ENCODE peak calls at places on chromosomes 2 and 18, in nine cellular contexts. One of them, this sample, is unnamed.
A peak's percentile ranks its signal among the peaks of the same experiment; 100 is the strongest.

GRCh38 chr2:233290446-233290845 is 17.2 kb upstream of the SAG start:
- DNase-seq in posterior vena cava: no peak
- DNase-seq in endothelial cell: no peak
- DNase-seq in foreskin keratinocyte: no peak
- DNase-seq in Peyer's patch: no peak
- DNase-seq in right cardiac atrium: no peak
- DNase-seq in body of pancreas: no peak
- DNase-seq in progenitor cell of endocrine pancreas: no peak
- DNase-seq in stimulated activated CD4-positive, alpha-beta T cell treated with anti-CD3 and anti-CD28 coated beads, Interleukin-12 subunit alpha, Interleukin-12 subunit beta, amount 100 ng/mL, for 24 hours: no peak
- DNase-seq in this sample: no peak

GRCh38 chr2:120539937-120540718 is 194.2 kb downstream of the INHBB start:
- DNase-seq in posterior vena cava: peak; percentile 91
- DNase-seq in endothelial cell: no peak
- DNase-seq in foreskin keratinocyte: peak; percentile 70
- DNase-seq in Peyer's patch: no peak
- DNase-seq in right cardiac atrium: peak; percentile 83
- DNase-seq in body of pancreas: peak; percentile 76
- DNase-seq in progenitor cell of endocrine pancreas: no peak
- DNase-seq in stimulated activated CD4-positive, alpha-beta T cell treated with anti-CD3 and anti-CD28 coated beads, Interleukin-12 subunit alpha, Interleukin-12 subunit beta, amount 100 ng/mL, for 24 hours: no peak
- DNase-seq in this sample: peak; percentile 79

GRCh38 chr2:10993001-10993481 is 81.3 kb downstream of the KCNF1 start:
- DNase-seq in posterior vena cava: no peak
- DNase-seq in endothelial cell: no peak
- DNase-seq in foreskin keratinocyte: no peak
- DNase-seq in Peyer's patch: no peak
- DNase-seq in right cardiac atrium: no peak
- DNase-seq in body of pancreas: peak; percentile 17
- DNase-seq in progenitor cell of endocrine pancreas: no peak
- DNase-seq in stimulated activated CD4-positive, alpha-beta T cell treated with anti-CD3 and anti-CD28 coated beads, Interleukin-12 subunit alpha, Interleukin-12 subunit beta, amount 100 ng/mL, for 24 hours: no peak
- DNase-seq in this sample: no peak

GRCh38 chr2:30527411-30527810 is 80.4 kb downstream of the LCLAT1 start:
- DNase-seq in posterior vena cava: no peak
- DNase-seq in endothelial cell: no peak
- DNase-seq in foreskin keratinocyte: no peak
- DNase-seq in Peyer's patch: no peak
- DNase-seq in right cardiac atrium: no peak
- DNase-seq in body of pancreas: no peak
- DNase-seq in progenitor cell of endocrine pancreas: no peak
- DNase-seq in stimulated activated CD4-positive, alpha-beta T cell treated with anti-CD3 and anti-CD28 coated beads, Interleukin-12 subunit alpha, Interleukin-12 subunit beta, amount 100 ng/mL, for 24 hours: no peak
- DNase-seq in this sample: no peak

GRCh38 chr2:176999331-176999730 is 213.3 kb upstream of the HNRNPA3 start:
- DNase-seq in posterior vena cava: no peak
- DNase-seq in endothelial cell: no peak
- DNase-seq in foreskin keratinocyte: no peak
- DNase-seq in Peyer's patch: no peak
- DNase-seq in right cardiac atrium: no peak
- DNase-seq in body of pancreas: no peak
- DNase-seq in progenitor cell of endocrine pancreas: no peak
- DNase-seq in stimulated activated CD4-positive, alpha-beta T cell treated with anti-CD3 and anti-CD28 coated beads, Interleukin-12 subunit alpha, Interleukin-12 subunit beta, amount 100 ng/mL, for 24 hours: no peak
- DNase-seq in this sample: no peak

GRCh38 chr2:133566967-133567645 is 1.2 kb downstream of the NCKAP5 start:
- DNase-seq in posterior vena cava: no peak
- DNase-seq in endothelial cell: no peak
- DNase-seq in foreskin keratinocyte: peak; percentile 71
- DNase-seq in Peyer's patch: peak; percentile 79
- DNase-seq in right cardiac atrium: peak; percentile 78
- DNase-seq in body of pancreas: peak; percentile 9
- DNase-seq in progenitor cell of endocrine pancreas: no peak
- DNase-seq in stimulated activated CD4-positive, alpha-beta T cell treated with anti-CD3 and anti-CD28 coated beads, Interleukin-12 subunit alpha, Interleukin-12 subunit beta, amount 100 ng/mL, for 24 hours: no peak
- DNase-seq in this sample: peak; percentile 76

GRCh38 chr2:43239981-43240761 is 13.8 kb upstream of the ZFP36L2 start:
- DNase-seq in posterior vena cava: no peak
- DNase-seq in endothelial cell: no peak
- DNase-seq in foreskin keratinocyte: no peak
- DNase-seq in Peyer's patch: no peak
- DNase-seq in right cardiac atrium: no peak
- DNase-seq in body of pancreas: no peak
- DNase-seq in progenitor cell of endocrine pancreas: no peak
- DNase-seq in stimulated activated CD4-positive, alpha-beta T cell treated with anti-CD3 and anti-CD28 coated beads, Interleukin-12 subunit alpha, Interleukin-12 subunit beta, amount 100 ng/mL, for 24 hours: no peak
- DNase-seq in this sample: no peak

GRCh38 chr2:118459425-118459824 is 371.2 kb downstream of the INSIG2 start:
- DNase-seq in posterior vena cava: no peak
- DNase-seq in endothelial cell: no peak
- DNase-seq in foreskin keratinocyte: no peak
- DNase-seq in Peyer's patch: no peak
- DNase-seq in right cardiac atrium: no peak
- DNase-seq in body of pancreas: no peak
- DNase-seq in progenitor cell of endocrine pancreas: no peak
- DNase-seq in stimulated activated CD4-positive, alpha-beta T cell treated with anti-CD3 and anti-CD28 coated beads, Interleukin-12 subunit alpha, Interleukin-12 subunit beta, amount 100 ng/mL, for 24 hours: no peak
- DNase-seq in this sample: no peak

GRCh38 chr2:237096911-237097310 is 11.2 kb downstream of the COPS8 start:
- DNase-seq in posterior vena cava: no peak
- DNase-seq in endothelial cell: no peak
- DNase-seq in foreskin keratinocyte: peak; percentile 60
- DNase-seq in Peyer's patch: no peak
- DNase-seq in right cardiac atrium: no peak
- DNase-seq in body of pancreas: no peak
- DNase-seq in progenitor cell of endocrine pancreas: no peak
- DNase-seq in stimulated activated CD4-positive, alpha-beta T cell treated with anti-CD3 and anti-CD28 coated beads, Interleukin-12 subunit alpha, Interleukin-12 subunit beta, amount 100 ng/mL, for 24 hours: no peak
- DNase-seq in this sample: no peak

GRCh38 chr2:201008000-201008829 is 44.8 kb upstream of the ORC2 start:
- DNase-seq in posterior vena cava: no peak
- DNase-seq in endothelial cell: no peak
- DNase-seq in foreskin keratinocyte: no peak
- DNase-seq in Peyer's patch: no peak
- DNase-seq in right cardiac atrium: no peak
- DNase-seq in body of pancreas: no peak
- DNase-seq in progenitor cell of endocrine pancreas: no peak
- DNase-seq in stimulated activated CD4-positive, alpha-beta T cell treated with anti-CD3 and anti-CD28 coated beads, Interleukin-12 subunit alpha, Interleukin-12 subunit beta, amount 100 ng/mL, for 24 hours: no peak
- DNase-seq in this sample: no peak

GRCh38 chr2:223109341-223109740 is 57.4 kb downstream of the KCNE4 start:
- DNase-seq in posterior vena cava: no peak
- DNase-seq in endothelial cell: no peak
- DNase-seq in foreskin keratinocyte: no peak
- DNase-seq in Peyer's patch: no peak
- DNase-seq in right cardiac atrium: no peak
- DNase-seq in body of pancreas: no peak
- DNase-seq in progenitor cell of endocrine pancreas: no peak
- DNase-seq in stimulated activated CD4-positive, alpha-beta T cell treated with anti-CD3 and anti-CD28 coated beads, Interleukin-12 subunit alpha, Interleukin-12 subunit beta, amount 100 ng/mL, for 24 hours: no peak
- DNase-seq in this sample: no peak

GRCh38 chr18:76448262-76449109 is 46.6 kb downstream of the ZNF516 start:
- DNase-seq in posterior vena cava: no peak
- DNase-seq in endothelial cell: no peak
- DNase-seq in foreskin keratinocyte: no peak
- DNase-seq in Peyer's patch: no peak
- DNase-seq in right cardiac atrium: no peak
- DNase-seq in body of pancreas: no peak
- DNase-seq in progenitor cell of endocrine pancreas: no peak
- DNase-seq in stimulated activated CD4-positive, alpha-beta T cell treated with anti-CD3 and anti-CD28 coated beads, Interleukin-12 subunit alpha, Interleukin-12 subunit beta, amount 100 ng/mL, for 24 hours: no peak
- DNase-seq in this sample: no peak

GRCh38 chr2:42101641-42102605 is 54.1 kb downstream of the PKDCC start:
- DNase-seq in posterior vena cava: peak; percentile 86
- DNase-seq in endothelial cell: peak; percentile 32
- DNase-seq in foreskin keratinocyte: peak; percentile 62
- DNase-seq in Peyer's patch: peak; percentile 64
- DNase-seq in right cardiac atrium: peak; percentile 80
- DNase-seq in body of pancreas: peak; percentile 50
- DNase-seq in progenitor cell of endocrine pancreas: no peak
- DNase-seq in stimulated activated CD4-positive, alpha-beta T cell treated with anti-CD3 and anti-CD28 coated beads, Interleukin-12 subunit alpha, Interleukin-12 subunit beta, amount 100 ng/mL, for 24 hours: peak; percentile 77
- DNase-seq in this sample: peak; percentile 72

GRCh38 chr2:120924924-120925323 is 189.3 kb downstream of the GLI2 start:
- DNase-seq in posterior vena cava: no peak
- DNase-seq in endothelial cell: no peak
- DNase-seq in foreskin keratinocyte: no peak
- DNase-seq in Peyer's patch: no peak
- DNase-seq in right cardiac atrium: peak; percentile 38
- DNase-seq in body of pancreas: no peak
- DNase-seq in progenitor cell of endocrine pancreas: no peak
- DNase-seq in stimulated activated CD4-positive, alpha-beta T cell treated with anti-CD3 and anti-CD28 coated beads, Interleukin-12 subunit alpha, Interleukin-12 subunit beta, amount 100 ng/mL, for 24 hours: no peak
- DNase-seq in this sample: no peak

GRCh38 chr2:204272089-204272488 is 273.2 kb upstream of the PARD3B start:
- DNase-seq in posterior vena cava: no peak
- DNase-seq in endothelial cell: no peak
- DNase-seq in foreskin keratinocyte: no peak
- DNase-seq in Peyer's patch: no peak
- DNase-seq in right cardiac atrium: no peak
- DNase-seq in body of pancreas: no peak
- DNase-seq in progenitor cell of endocrine pancreas: no peak
- DNase-seq in stimulated activated CD4-positive, alpha-beta T cell treated with anti-CD3 and anti-CD28 coated beads, Interleukin-12 subunit alpha, Interleukin-12 subunit beta, amount 100 ng/mL, for 24 hours: no peak
- DNase-seq in this sample: no peak

GRCh38 chr2:83042053-83042452 is 1417.0 kb downstream of the SUCLG1 start:
- DNase-seq in posterior vena cava: no peak
- DNase-seq in endothelial cell: no peak
- DNase-seq in foreskin keratinocyte: no peak
- DNase-seq in Peyer's patch: no peak
- DNase-seq in right cardiac atrium: no peak
- DNase-seq in body of pancreas: no peak
- DNase-seq in progenitor cell of endocrine pancreas: no peak
- DNase-seq in stimulated activated CD4-positive, alpha-beta T cell treated with anti-CD3 and anti-CD28 coated beads, Interleukin-12 subunit alpha, Interleukin-12 subunit beta, amount 100 ng/mL, for 24 hours: no peak
- DNase-seq in this sample: no peak

GRCh38 chr2:104318001-104318555 is 535.8 kb upstream of the POU3F3 start:
- DNase-seq in posterior vena cava: no peak
- DNase-seq in endothelial cell: no peak
- DNase-seq in foreskin keratinocyte: no peak
- DNase-seq in Peyer's patch: no peak
- DNase-seq in right cardiac atrium: no peak
- DNase-seq in body of pancreas: no peak
- DNase-seq in progenitor cell of endocrine pancreas: no peak
- DNase-seq in stimulated activated CD4-positive, alpha-beta T cell treated with anti-CD3 and anti-CD28 coated beads, Interleukin-12 subunit alpha, Interleukin-12 subunit beta, amount 100 ng/mL, for 24 hours: no peak
- DNase-seq in this sample: no peak

GRCh38 chr2:177598321-177598922 is 205.8 kb downstream of the AGPS start:
- DNase-seq in posterior vena cava: no peak
- DNase-seq in endothelial cell: no peak
- DNase-seq in foreskin keratinocyte: no peak
- DNase-seq in Peyer's patch: no peak
- DNase-seq in right cardiac atrium: peak; percentile 72
- DNase-seq in body of pancreas: peak; percentile 11
- DNase-seq in progenitor cell of endocrine pancreas: no peak
- DNase-seq in stimulated activated CD4-positive, alpha-beta T cell treated with anti-CD3 and anti-CD28 coated beads, Interleukin-12 subunit alpha, Interleukin-12 subunit beta, amount 100 ng/mL, for 24 hours: no peak
- DNase-seq in this sample: peak; percentile 59

GRCh38 chr2:118186110-118186857 is 98.0 kb downstream of the INSIG2 start:
- DNase-seq in posterior vena cava: peak; percentile 96
- DNase-seq in endothelial cell: peak; percentile 78
- DNase-seq in foreskin keratinocyte: peak; percentile 47
- DNase-seq in Peyer's patch: peak; percentile 78
- DNase-seq in right cardiac atrium: peak; percentile 95
- DNase-seq in body of pancreas: peak; percentile 90
- DNase-seq in progenitor cell of endocrine pancreas: peak; percentile 71
- DNase-seq in stimulated activated CD4-positive, alpha-beta T cell treated with anti-CD3 and anti-CD28 coated beads, Interleukin-12 subunit alpha, Interleukin-12 subunit beta, amount 100 ng/mL, for 24 hours: peak; percentile 78
- DNase-seq in this sample: peak; percentile 92

GRCh38 chr18:76490701-76491171 is 4.3 kb downstream of the ZNF516 start:
- DNase-seq in posterior vena cava: peak; percentile 80
- DNase-seq in endothelial cell: no peak
- DNase-seq in foreskin keratinocyte: peak; percentile 38
- DNase-seq in Peyer's patch: peak; percentile 79
- DNase-seq in right cardiac atrium: peak; percentile 75
- DNase-seq in body of pancreas: peak; percentile 85
- DNase-seq in progenitor cell of endocrine pancreas: peak; percentile 39
- DNase-seq in stimulated activated CD4-positive, alpha-beta T cell treated with anti-CD3 and anti-CD28 coated beads, Interleukin-12 subunit alpha, Interleukin-12 subunit beta, amount 100 ng/mL, for 24 hours: no peak
- DNase-seq in this sample: peak; percentile 58

GRCh38 chr2:163155279-163155883 is 316.8 kb upstream of the KCNH7 start:
- DNase-seq in posterior vena cava: no peak
- DNase-seq in endothelial cell: peak; percentile 10
- DNase-seq in foreskin keratinocyte: peak; percentile 36
- DNase-seq in Peyer's patch: no peak
- DNase-seq in right cardiac atrium: no peak
- DNase-seq in body of pancreas: no peak
- DNase-seq in progenitor cell of endocrine pancreas: no peak
- DNase-seq in stimulated activated CD4-positive, alpha-beta T cell treated with anti-CD3 and anti-CD28 coated beads, Interleukin-12 subunit alpha, Interleukin-12 subunit beta, amount 100 ng/mL, for 24 hours: no peak
- DNase-seq in this sample: no peak

GRCh38 chr2:27174638-27175037 is 25.8 kb downstream of the TCF23 start:
- DNase-seq in posterior vena cava: no peak
- DNase-seq in endothelial cell: no peak
- DNase-seq in foreskin keratinocyte: no peak
- DNase-seq in Peyer's patch: no peak
- DNase-seq in right cardiac atrium: no peak
- DNase-seq in body of pancreas: no peak
- DNase-seq in progenitor cell of endocrine pancreas: no peak
- DNase-seq in stimulated activated CD4-positive, alpha-beta T cell treated with anti-CD3 and anti-CD28 coated beads, Interleukin-12 subunit alpha, Interleukin-12 subunit beta, amount 100 ng/mL, for 24 hours: no peak
- DNase-seq in this sample: no peak

GRCh38 chr18:58299936-58300335 is 255.9 kb downstream of the NEDD4L start:
- DNase-seq in posterior vena cava: no peak
- DNase-seq in endothelial cell: no peak
- DNase-seq in foreskin keratinocyte: no peak
- DNase-seq in Peyer's patch: no peak
- DNase-seq in right cardiac atrium: no peak
- DNase-seq in body of pancreas: no peak
- DNase-seq in progenitor cell of endocrine pancreas: no peak
- DNase-seq in stimulated activated CD4-positive, alpha-beta T cell treated with anti-CD3 and anti-CD28 coated beads, Interleukin-12 subunit alpha, Interleukin-12 subunit beta, amount 100 ng/mL, for 24 hours: no peak
- DNase-seq in this sample: no peak

GRCh38 chr2:189074496-189074895 is 100.3 kb downstream of the COL3A1 start:
- DNase-seq in posterior vena cava: no peak
- DNase-seq in endothelial cell: no peak
- DNase-seq in foreskin keratinocyte: no peak
- DNase-seq in Peyer's patch: no peak
- DNase-seq in right cardiac atrium: no peak
- DNase-seq in body of pancreas: no peak
- DNase-seq in progenitor cell of endocrine pancreas: no peak
- DNase-seq in stimulated activated CD4-positive, alpha-beta T cell treated with anti-CD3 and anti-CD28 coated beads, Interleukin-12 subunit alpha, Interleukin-12 subunit beta, amount 100 ng/mL, for 24 hours: no peak
- DNase-seq in this sample: no peak

GRCh38 chr2:105329561-105330495 is at the start of gene TGFBRAP1:
- DNase-seq in posterior vena cava: peak; percentile 85
- DNase-seq in endothelial cell: peak; percentile 69
- DNase-seq in foreskin keratinocyte: peak; percentile 13
- DNase-seq in Peyer's patch: peak; percentile 82
- DNase-seq in right cardiac atrium: peak; percentile 86
- DNase-seq in body of pancreas: peak; percentile 71
- DNase-seq in progenitor cell of endocrine pancreas: peak; percentile 37
- DNase-seq in stimulated activated CD4-positive, alpha-beta T cell treated with anti-CD3 and anti-CD28 coated beads, Interleukin-12 subunit alpha, Interleukin-12 subunit beta, amount 100 ng/mL, for 24 hours: peak; percentile 22
- DNase-seq in this sample: peak; percentile 80

GRCh38 chr2:6602471-6602870 is 263.2 kb downstream of the CMPK2 start:
- DNase-seq in posterior vena cava: no peak
- DNase-seq in endothelial cell: no peak
- DNase-seq in foreskin keratinocyte: no peak
- DNase-seq in Peyer's patch: no peak
- DNase-seq in right cardiac atrium: no peak
- DNase-seq in body of pancreas: no peak
- DNase-seq in progenitor cell of endocrine pancreas: no peak
- DNase-seq in stimulated activated CD4-positive, alpha-beta T cell treated with anti-CD3 and anti-CD28 coated beads, Interleukin-12 subunit alpha, Interleukin-12 subunit beta, amount 100 ng/mL, for 24 hours: no peak
- DNase-seq in this sample: no peak

GRCh38 chr2:136216073-136216472 is 98.1 kb upstream of the CXCR4 start:
- DNase-seq in posterior vena cava: no peak
- DNase-seq in endothelial cell: no peak
- DNase-seq in foreskin keratinocyte: no peak
- DNase-seq in Peyer's patch: no peak
- DNase-seq in right cardiac atrium: no peak
- DNase-seq in body of pancreas: no peak
- DNase-seq in progenitor cell of endocrine pancreas: no peak
- DNase-seq in stimulated activated CD4-positive, alpha-beta T cell treated with anti-CD3 and anti-CD28 coated beads, Interleukin-12 subunit alpha, Interleukin-12 subunit beta, amount 100 ng/mL, for 24 hours: no peak
- DNase-seq in this sample: no peak

GRCh38 chr2:56587456-56587855 is 403.7 kb downstream of the CCDC85A start:
- DNase-seq in posterior vena cava: no peak
- DNase-seq in endothelial cell: no peak
- DNase-seq in foreskin keratinocyte: no peak
- DNase-seq in Peyer's patch: no peak
- DNase-seq in right cardiac atrium: no peak
- DNase-seq in body of pancreas: no peak
- DNase-seq in progenitor cell of endocrine pancreas: no peak
- DNase-seq in stimulated activated CD4-positive, alpha-beta T cell treated with anti-CD3 and anti-CD28 coated beads, Interleukin-12 subunit alpha, Interleukin-12 subunit beta, amount 100 ng/mL, for 24 hours: no peak
- DNase-seq in this sample: no peak

This sample was measured in left ventricle myocardium superior.